ENCODE peak calls at places on chromosomes 11 and 22, in five cellular contexts. N, B, L, C and U are unnamed samples.

GRCh38 chr11:121996574-121996973 is 119.4 kb downstream of the BLID start:
- DNase-seq in B (no peak), C (no peak), L (no peak), N (no peak), U (no peak)

GRCh38 chr11:94742645-94743044 is 25.5 kb upstream of the AMOTL1 start:
- DNase-seq in B (no peak), N (no peak), C (no peak), L (no peak), U (no peak)

GRCh38 chr11:6328321-6328720 is 8.0 kb upstream of the CAVIN3 start:
- DNase-seq in C (no peak), B (no peak), L (no peak), N (no peak), U (no peak)

GRCh38 chr11:127109796-127110195 is 109.2 kb upstream of the KIRREL3 start:
- DNase-seq in N (no peak), B (no peak), L (no peak), C (no peak), U (no peak)

GRCh38 chr11:129884581-129884980 is 10.8 kb downstream of the NFRKB start:
- DNase-seq in C (no peak), L (no peak), B (no peak), N (no peak), U (no peak)

GRCh38 chr11:134275534-134276395 is at the start of gene GLB1L3:
- DNase-seq in B (peak; percentile 78), C (peak; percentile 63), N (peak; percentile 22), L (peak; percentile 70), U (peak; percentile 65)

GRCh38 chr22:28773461-28773867 is 969 bp downstream of the CCDC117 start:
- DNase-seq in L (no peak), B (no peak), C (no peak), N (peak; percentile 76), U (no peak)

GRCh38 chr22:36965716-36966115 is 52.3 kb downstream of the CSF2RB start:
- DNase-seq in L (no peak), B (no peak), N (no peak), C (no peak), U (no peak)

GRCh38 chr11:110003426-110003825 is 89.8 kb upstream of the ZC3H12C start:
- DNase-seq in B (no peak), C (no peak), L (no peak), N (no peak), U (no peak)

GRCh38 chr11:113894421-113894996 is 10.1 kb upstream of the HTR3B start:
- DNase-seq in L (no peak), C (no peak), B (no peak), N (no peak), U (no peak)

GRCh38 chr11:75031771-75032549 is 43.2 kb downstream of the NEU3 start:
- DNase-seq in L (peak; percentile 21), N (peak; percentile 71), C (no peak), B (peak; percentile 23), U (peak; percentile 48)

GRCh38 chr11:70490723-70491558 is 92.6 kb downstream of the CTTN start:
- DNase-seq in N (no peak), B (no peak), C (no peak), L (no peak), U (no peak)

GRCh38 chr22:29148036-29148435 is 57.7 kb upstream of the EMID1 start:
- DNase-seq in N (no peak), C (no peak), L (no peak), B (no peak), U (no peak)

GRCh38 chr11:21928834-21929233 is 264.1 kb upstream of the ANO5 start:
- DNase-seq in L (no peak), C (no peak), B (no peak), N (no peak), U (no peak)

GRCh38 chr11:783581-784015 is 6.3 kb downstream of the CEND1 start:
- DNase-seq in N (peak; percentile 80), B (no peak), C (peak; percentile 53), L (no peak), U (no peak)

GRCh38 chr22:37709445-37709765 is 12.6 kb downstream of the TRIOBP start:
- DNase-seq in C (no peak), N (no peak), L (no peak), B (no peak), U (no peak)

GRCh38 chr22:50140615-50141014 is 29.9 kb upstream of the PANX2 start:
- DNase-seq in B (no peak), C (no peak), N (no peak), L (no peak), U (no peak)

GRCh38 chr11:82546556-82547162 is 187.0 kb downstream of the FAM181B start:
- DNase-seq in B (no peak), C (no peak), L (no peak), N (no peak), U (no peak)